ENCODE peak calls at places on chromosomes 13 and 19, in four cellular contexts. N is HepG2, J is GM12878, X is K562. I is an unnamed sample.

GRCh38 chr13:100314132-100314910 is 225.4 kb downstream of the PCCA start:
- DNase-seq in X (no peak), J (no peak), N (peak), I (no peak)

GRCh38 chr13:76053181-76053580 is 417.1 kb downstream of the LMO7 start:
- DNase-seq in X (no peak), J (no peak), N (no peak), I (no peak)

GRCh38 chr19:46271488-46272197 is 25.2 kb upstream of the HIF3A start:
- DNase-seq in X (no peak), J (no peak), N (no peak), I (no peak)

GRCh38 chr19:11091343-11092153 is 2.3 kb downstream of the LDLR start:
- DNase-seq in J (no peak), X (no peak), N (peak), I (no peak)

GRCh38 chr19:54366811-54367210 is 2.1 kb upstream of the LAIR1 start:
- DNase-seq in X (no peak), N (no peak), J (no peak), I (no peak)

GRCh38 chr19:13373599-13373998 is 132.7 kb downstream of the CACNA1A start:
- DNase-seq in N (no peak), J (no peak), X (no peak), I (no peak)

GRCh38 chr13:42048625-42049453 is at the start of gene DGKH:
- DNase-seq in N (no peak), X (peak), J (no peak), I (peak)

GRCh38 chr13:35940734-35941133 is 190.4 kb downstream of the DCLK1 start:
- DNase-seq in X (no peak), J (no peak), N (no peak), I (no peak)

GRCh38 chr13:32639502-32640105 is 53.4 kb downstream of the PDS5B start:
- DNase-seq in N (peak), X (peak), J (peak), I (peak)

GRCh38 chr19:18193388-18194207 is 580 bp downstream of the MPV17L2 start:
- DNase-seq in J (no peak), N (no peak), X (peak), I (no peak)

GRCh38 chr19:45508931-45509691 is 1.8 kb downstream of the VASP start:
- DNase-seq in J (peak), X (peak), N (peak), I (peak)

DNA sequence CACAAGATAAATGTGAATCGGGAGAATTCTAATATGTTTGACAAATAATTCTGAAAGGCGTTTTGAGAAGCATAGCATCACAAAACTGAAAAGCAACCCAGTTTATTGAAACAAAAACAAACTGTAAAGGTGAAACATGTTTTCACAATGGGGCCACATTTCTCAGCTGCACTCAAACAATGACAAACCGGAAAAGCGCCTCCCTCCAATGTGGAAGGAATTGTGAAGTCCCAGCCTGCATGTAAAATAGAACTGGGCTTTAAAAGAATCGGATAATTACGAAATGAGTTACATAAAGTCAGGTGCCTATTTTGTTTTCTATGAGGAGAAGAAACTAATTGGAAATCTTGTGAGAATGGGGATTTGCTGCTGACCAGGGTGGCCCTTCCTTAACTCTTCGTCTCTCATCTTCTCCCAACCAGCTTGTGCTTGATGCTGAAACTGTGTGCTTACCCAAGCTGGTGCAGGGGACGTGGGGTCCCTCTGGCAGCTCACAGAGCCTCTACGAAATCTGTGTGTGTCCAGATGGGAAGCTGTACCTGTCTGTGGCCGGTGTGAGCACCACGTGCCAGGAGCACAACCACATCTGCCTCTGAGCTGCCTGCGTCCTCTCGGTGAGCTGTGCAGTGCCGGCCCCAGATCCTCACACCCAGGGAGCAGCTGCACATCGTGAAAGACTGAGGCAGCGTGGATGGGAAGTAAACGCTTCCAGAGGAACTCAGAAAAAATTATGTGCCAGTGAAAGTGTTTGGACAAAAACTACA is 109.4 kb downstream of the SACS start:
- DNase-seq in J (no peak), N (no peak), X (no peak), I (no peak)
- TF ChIP-seq ESRRA in J (no peak), N (no peak), X (no peak), I (no peak)

GRCh38 chr19:35899547-35900214 is 659 bp downstream of the NFKBID start:
- DNase-seq in J (peak), N (peak), X (peak), I (peak)
- TF ChIP-seq ATF2 in J (peak), N (no peak), X (no peak), I (no peak)

DNA sequence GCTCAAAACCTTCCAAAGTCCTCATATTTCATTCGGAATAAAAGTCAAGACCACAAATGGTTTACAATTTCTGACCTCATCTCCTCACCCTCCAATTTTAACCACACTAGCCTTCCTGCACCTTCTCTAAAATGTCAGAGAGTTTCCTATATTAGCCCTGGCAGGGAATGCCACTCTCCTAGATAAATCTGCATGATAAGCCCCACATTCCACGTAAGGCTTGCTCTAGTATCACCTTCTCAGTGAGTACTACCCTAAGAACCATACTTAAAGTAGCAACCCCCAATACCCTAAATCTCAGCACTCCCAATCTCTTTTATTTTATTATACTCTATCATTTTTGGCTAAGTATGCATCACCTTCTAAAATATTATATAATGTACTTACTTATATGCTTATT is 100.5 kb upstream of the SLITRK5 start:
- DNase-seq in X (no peak), N (no peak), J (no peak), I (no peak)
- TF ChIP-seq ESRRA in X (no peak), N (no peak), J (no peak), I (no peak)

DNA sequence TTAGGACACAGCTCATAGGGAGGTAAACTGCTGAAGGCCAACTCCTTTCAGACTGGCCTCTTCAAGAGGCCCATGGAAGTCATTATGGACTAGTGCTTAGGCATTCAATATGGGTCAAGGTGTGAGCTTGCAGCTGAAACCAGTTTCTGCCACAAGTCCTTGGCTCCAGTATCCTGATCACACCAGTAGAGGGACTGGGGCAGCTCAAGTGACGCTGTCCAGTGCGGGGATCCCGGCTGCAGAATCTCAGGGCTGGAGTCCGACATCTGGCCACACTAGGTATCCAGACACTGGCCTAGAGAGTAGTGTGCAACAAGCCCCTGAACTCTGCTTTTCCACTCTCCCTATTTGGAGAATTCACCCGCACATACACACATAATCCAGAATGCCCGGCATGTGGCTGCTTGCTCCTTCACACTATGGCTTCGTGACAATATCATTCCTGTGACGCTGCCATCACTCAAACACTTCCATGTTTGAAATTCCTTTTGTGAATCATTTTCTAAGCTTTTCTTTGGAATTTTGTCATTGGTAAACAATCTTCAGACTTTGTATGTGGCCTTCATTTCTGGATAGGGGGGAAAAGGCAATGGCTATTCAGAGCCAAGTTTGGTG is 425.1 kb downstream of the EFNB2 start:
- DNase-seq in X (no peak), J (no peak), N (no peak), I (no peak)
- TF ChIP-seq ATF2 in X (no peak), J (no peak), N (no peak), I (no peak)

GRCh38 chr13:110938662-110939421 is 24.0 kb upstream of the ANKRD10 start:
- DNase-seq in N (no peak), X (no peak), J (no peak), I (no peak)

GRCh38 chr13:110946171-110946570 is 31.3 kb upstream of the ANKRD10 start:
- DNase-seq in X (no peak), J (no peak), N (no peak), I (no peak)

GRCh38 chr13:110944121-110944967 is 29.5 kb upstream of the ANKRD10 start:
- DNase-seq in J (no peak), X (peak), N (peak), I (peak)

GRCh38 chr13:110944968-110945952 is 30.4 kb upstream of the ANKRD10 start:
- DNase-seq in J (no peak), N (no peak), X (no peak), I (no peak)

DNA sequence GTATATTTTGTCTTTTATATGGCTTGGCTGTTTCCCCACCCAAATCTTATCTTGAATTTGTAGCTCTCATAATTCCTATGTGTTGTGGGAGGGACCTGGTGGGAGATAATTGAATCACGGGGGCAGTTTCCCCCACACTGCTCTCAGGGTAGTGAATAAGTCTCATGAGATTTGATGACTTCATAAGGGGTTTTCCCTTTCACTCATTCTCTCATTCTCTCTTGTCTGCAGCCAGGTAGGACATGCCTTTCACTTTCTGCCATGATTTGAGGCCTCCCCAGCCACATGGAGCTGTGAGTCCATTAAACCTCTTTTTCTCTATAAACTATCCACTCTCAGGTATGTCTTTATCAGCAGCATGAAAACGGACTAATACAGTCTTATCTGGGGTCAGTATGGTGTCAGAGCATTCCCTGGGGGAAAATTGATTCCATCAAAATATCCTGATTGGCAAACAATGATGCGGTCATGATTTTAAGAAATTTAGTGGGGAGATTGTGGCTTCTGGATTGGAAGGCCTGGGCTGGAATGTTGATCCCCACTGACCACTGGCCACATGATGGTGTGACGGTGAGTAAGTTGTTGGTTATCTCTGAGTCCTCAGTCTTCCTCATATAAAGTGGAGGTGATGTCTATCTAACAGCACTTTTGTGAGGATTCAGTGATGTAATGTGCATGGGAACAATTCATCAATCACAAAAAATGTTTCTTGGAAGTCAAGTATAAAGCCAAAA is 27.5 kb upstream of the ANKRD10 start:
- DNase-seq in N (no peak), J (peak), X (no peak), I (no peak)
- TF ChIP-seq ESRRA in N (no peak), J (no peak), X (no peak), I (no peak)

DNA sequence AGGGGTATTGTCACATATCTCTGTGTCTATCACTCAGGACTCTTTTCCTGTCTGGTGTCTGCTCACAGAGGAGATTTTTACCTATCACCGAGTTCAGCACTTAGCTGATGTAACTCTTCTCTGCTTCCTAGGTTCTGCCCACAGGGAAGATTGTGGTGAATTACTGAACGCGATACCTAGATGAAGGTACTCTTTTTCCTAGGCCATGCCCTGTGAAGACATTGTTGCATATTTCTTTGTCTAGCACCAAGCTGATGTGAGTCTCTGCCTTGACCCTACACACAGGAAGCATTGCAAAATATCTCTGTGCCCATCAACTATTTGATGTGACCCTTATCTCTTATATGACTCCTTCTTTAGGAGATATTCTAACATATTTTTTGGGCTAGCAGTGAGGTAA is 72.1 kb upstream of the ZNF43 start:
- DNase-seq in X (no peak), J (no peak), N (no peak), I (no peak)
- TF ChIP-seq ATF2 in X (no peak), J (no peak), N (no peak), I (no peak)

GRCh38 chr13:59391696-59392095 is 772.0 kb downstream of the DIAPH3 start:
- DNase-seq in N (peak), X (peak), J (peak), I (peak)
- TF ChIP-seq ESRRA in N (no peak), X (no peak), J (no peak), I (no peak)

GRCh38 chr19:6091771-6092291 is 18.5 kb downstream of the RFX2 start:
- DNase-seq in X (no peak), N (no peak), J (no peak), I (no peak)
- TF ChIP-seq ATF2 in X (no peak), N (no peak), J (no peak), I (no peak)

I was measured in WTC11.